ENCODE peak calls at places on chromosomes 6 and 20, in eight cellular contexts. D is left cardiac atrium; I is activated T-cell treated with anti-CD3 and anti-CD28 coated beads for 1 hour; J is left lung; E is T-helper 2 cell; C is stimulated activated naive CD8-positive, alpha-beta T cell treated with anti-CD3 and anti-CD28 coated beads, Interleukin-15, amount 100 ng/mL, for 72 hours; R is HT1080; Z is HEK293T. Y is an unnamed sample.

GRCh38 chr20:6956574-6956973 is 189.1 kb downstream of the BMP2 start:
- DNase-seq in Z (no peak), I (no peak), J (no peak), R (peak), D (no peak), C (no peak), E (no peak), Y (no peak)

GRCh38 chr6:41698350-41698781 is 37.0 kb downstream of the TFEB start:
- DNase-seq in E (no peak), J (no peak), R (peak), I (no peak), Z (no peak), C (no peak), D (no peak), Y (no peak)

GRCh38 chr20:57831326-57831991 is 121.6 kb upstream of the PMEPA1 start:
- DNase-seq in E (no peak), D (no peak), C (no peak), Z (no peak), I (no peak), R (no peak), J (no peak), Y (no peak)

GRCh38 chr6:126182650-126183311 is 157.1 kb upstream of the CENPW start:
- DNase-seq in I (no peak), D (no peak), C (no peak), R (peak), Z (no peak), J (no peak), E (no peak), Y (no peak)

GRCh38 chr6:38984723-38985122 is 63.9 kb upstream of the GLP1R start:
- DNase-seq in D (no peak), I (no peak), C (no peak), J (no peak), R (no peak), E (no peak), Z (no peak), Y (no peak)

GRCh38 chr6:165441176-165441575 is 131.8 kb upstream of the C6orf118 start:
- DNase-seq in I (no peak), D (no peak), Z (no peak), E (no peak), R (no peak), J (no peak), C (no peak), Y (no peak)

GRCh38 chr6:6837541-6838080 is 249.1 kb downstream of the LY86 start:
- DNase-seq in C (no peak), D (no peak), Z (no peak), R (no peak), I (no peak), E (no peak), J (no peak), Y (no peak)

GRCh38 chr6:24340998-24341934 is 16.6 kb downstream of the DCDC2 start:
- DNase-seq in D (no peak), C (no peak), E (no peak), I (no peak), Z (no peak), R (no peak), J (no peak), Y (no peak)

GRCh38 chr6:34671801-34672656 is 24.5 kb downstream of the ILRUN start:
- DNase-seq in Z (no peak), C (peak), E (peak), R (peak), J (peak), I (peak), D (peak), Y (no peak)

GRCh38 chr20:49039854-49040253 is 6.3 kb upstream of the CSE1L start:
- DNase-seq in I (no peak), R (no peak), E (no peak), D (no peak), C (no peak), Z (no peak), J (no peak), Y (no peak)

GRCh38 chr6:54864272-54864671 is 17.7 kb downstream of the FAM83B start:
- DNase-seq in D (no peak), R (no peak), C (no peak), Z (no peak), J (no peak), I (no peak), E (no peak), Y (no peak)

GRCh38 chr20:55586626-55587025 is 418.7 kb downstream of the CBLN4 start:
- DNase-seq in Z (no peak), R (no peak), D (no peak), I (no peak), E (no peak), C (no peak), J (no peak), Y (no peak)

GRCh38 chr6:152096863-152097496 is 289.5 kb downstream of the ESR1 start:
- DNase-seq in E (no peak), I (no peak), C (no peak), R (peak), D (no peak), J (no peak), Z (no peak), Y (no peak)

GRCh38 chr6:37011656-37012378 is 6.4 kb downstream of the FGD2 start:
- DNase-seq in Z (no peak), I (no peak), C (no peak), D (no peak), J (no peak), E (no peak), R (no peak), Y (no peak)

GRCh38 chr20:47785900-47786762 is 850 bp upstream of the SULF2 start:
- DNase-seq in R (peak), D (peak), J (peak), E (no peak), C (peak), Z (peak), I (no peak), Y (no peak)

GRCh38 chr20:63702751-63703470 is 4.9 kb downstream of the ARFRP1 start:
- DNase-seq in J (no peak), C (no peak), I (no peak), E (no peak), R (no peak), D (no peak), Z (peak), Y (peak)

GRCh38 chr6:166415306-166415705 is 32.6 kb upstream of the MPC1 start:
- DNase-seq in C (peak), I (no peak), E (no peak), J (no peak), D (no peak), Z (no peak), R (no peak), Y (peak)

GRCh38 chr6:133392641-133393040 is 151.5 kb downstream of the EYA4 start:
- DNase-seq in Z (no peak), J (no peak), C (no peak), I (no peak), E (no peak), D (no peak), R (no peak), Y (no peak)

GRCh38 chr20:33668791-33669155 is 2.0 kb downstream of the ACTL10 start:
- DNase-seq in J (no peak), D (no peak), Z (no peak), R (no peak), C (no peak), I (no peak), E (no peak), Y (no peak)

GRCh38 chr6:41960026-41960425 is 18.4 kb upstream of the CCND3 start:
- DNase-seq in Z (no peak), E (no peak), C (no peak), R (no peak), J (no peak), D (no peak), I (no peak), Y (no peak)

GRCh38 chr6:22298393-22299010 is 1.7 kb upstream of the PRL start:
- DNase-seq in Z (no peak), R (no peak), E (no peak), I (no peak), C (no peak), D (no peak), J (no peak), Y (no peak)

GRCh38 chr20:28562510-28562898 is 2695.0 kb upstream of the DEFB115 start:
- DNase-seq in J (no peak), I (no peak), D (no peak), C (no peak), Z (no peak), R (peak), E (no peak), Y (no peak)

GRCh38 chr6:81751388-81752083 is 945 bp downstream of the TENT5A start:
- DNase-seq in I (peak), R (no peak), E (peak), Z (peak), J (peak), C (peak), D (peak), Y (peak)

GRCh38 chr20:23655551-23656211 is 17.9 kb upstream of the CST3 start:
- DNase-seq in Z (no peak), D (peak), C (no peak), J (peak), E (no peak), I (no peak), R (no peak), Y (no peak)

GRCh38 chr6:55868910-55869479 is 6.4 kb downstream of the BMP5 start:
- DNase-seq in R (peak), Z (peak), I (no peak), D (no peak), C (peak), E (no peak), J (no peak), Y (no peak)

GRCh38 chr6:132464538-132465256 is 48.2 kb downstream of the STX7 start:
- DNase-seq in E (no peak), R (peak), Z (no peak), I (no peak), J (no peak), D (no peak), C (no peak), Y (no peak)

GRCh38 chr6:37922563-37922962 is 103.0 kb downstream of the ZFAND3 start:
- DNase-seq in D (no peak), E (no peak), Z (no peak), I (no peak), J (no peak), R (no peak), C (no peak), Y (no peak)

GRCh38 chr6:133701633-133702331 is 187.1 kb upstream of the TCF21 start:
- DNase-seq in D (peak), E (no peak), R (peak), J (no peak), C (no peak), Z (no peak), I (no peak), Y (no peak)

GRCh38 chr6:139327038-139327437 is 35.2 kb upstream of the TXLNB start:
- DNase-seq in J (no peak), D (no peak), E (no peak), I (no peak), Z (no peak), R (no peak), C (no peak), Y (no peak)

GRCh38 chr6:16849280-16850210 is 88.3 kb upstream of the ATXN1 start:
- DNase-seq in D (no peak), J (no peak), R (peak), Z (peak), E (no peak), C (no peak), I (no peak), Y (no peak)

GRCh38 chr20:4601630-4602296 is 119.9 kb upstream of the PRND start:
- DNase-seq in E (no peak), C (no peak), Z (no peak), D (peak), R (peak), J (no peak), I (no peak), Y (no peak)

GRCh38 chr6:6707143-6707542 is 118.6 kb downstream of the LY86 start:
- DNase-seq in R (no peak), C (no peak), I (no peak), E (no peak), D (no peak), Z (no peak), J (no peak), Y (no peak)

GRCh38 chr6:6916598-6916997 is 191.2 kb upstream of the RREB1 start:
- DNase-seq in C (no peak), I (no peak), J (no peak), D (no peak), E (no peak), Z (no peak), R (no peak), Y (no peak)

GRCh38 chr6:105459049-105459448 is 56.2 kb upstream of the PREP start:
- DNase-seq in D (no peak), I (no peak), R (peak), C (no peak), J (no peak), Z (no peak), E (no peak), Y (no peak)

GRCh38 chr6:56708810-56709597 is 66.3 kb upstream of the DST start:
- DNase-seq in C (no peak), D (no peak), J (no peak), R (peak), Z (peak), E (no peak), I (no peak), Y (no peak)

GRCh38 chr6:35731736-35732532 is 4.9 kb upstream of the ARMC12 start:
- DNase-seq in I (peak), E (peak), D (peak), C (peak), Z (peak), J (peak), R (peak), Y (peak)

GRCh38 chr20:6162239-6162638 is 39.4 kb upstream of the FERMT1 start:
- DNase-seq in C (no peak), R (no peak), E (no peak), D (peak), I (no peak), Z (no peak), J (peak), Y (peak)

GRCh38 chr20:41497186-41497895 is 120.8 kb downstream of the CHD6 start:
- DNase-seq in E (no peak), R (no peak), Z (no peak), J (no peak), D (no peak), I (no peak), C (no peak), Y (no peak)

GRCh38 chr20:58408603-58409246 is 19.7 kb downstream of the VAPB start:
- DNase-seq in D (no peak), E (no peak), C (no peak), I (no peak), Z (no peak), R (peak), J (no peak), Y (no peak)